ENCODE peak calls at places on chromosomes 3 and 15, in four cellular contexts. O, D, A and Z are unnamed samples.
A peak's percentile ranks its signal among the peaks of the same experiment; 100 is the strongest.

GRCh38 chr15:65595960-65596359 is 15.0 kb downstream of the INTS14 start:
- DNase-seq in O (peak; percentile 61), D (no peak), A (peak; percentile 58), Z (no peak)

GRCh38 chr3:153927107-153927506 is 194.1 kb upstream of the ARHGEF26 start:
- DNase-seq in O (no peak), D (no peak), A (peak; percentile 41), Z (peak; percentile 93)

GRCh38 chr15:63369296-63369695 is 12.3 kb downstream of the CA12 start:
- DNase-seq in O (peak; percentile 63), D (no peak), A (peak; percentile 55), Z (no peak)

GRCh38 chr3:149291178-149291577 is 42.3 kb downstream of the TM4SF18 start:
- DNase-seq in O (peak; percentile 30), D (no peak), A (peak; percentile 64), Z (no peak)

GRCh38 chr15:80550219-80550909 is 144.7 kb upstream of the ABHD17C start:
- DNase-seq in O (no peak), D (peak; percentile 93), A (no peak), Z (peak; percentile 100)

GRCh38 chr3:23017800-23018199 is 185.3 kb upstream of the UBE2E2 start:
- DNase-seq in O (no peak), D (peak; percentile 6), A (no peak), Z (peak; percentile 78)

GRCh38 chr15:80404719-80405553 is 754 bp downstream of the ARNT2 start:
- DNase-seq in O (peak; percentile 82), D (no peak), A (peak; percentile 67), Z (peak; percentile 36)

GRCh38 chr3:114365909-114366308 is 72.1 kb downstream of the TIGIT start:
- DNase-seq in O (no peak), D (no peak), A (no peak), Z (no peak)

GRCh38 chr3:124078978-124079911 is 87.3 kb upstream of the ROPN1 start:
- DNase-seq in O (no peak), D (peak; percentile 30), A (peak; percentile 79), Z (peak; percentile 64)

GRCh38 chr3:158395421-158395820 is 175.6 kb upstream of the MLF1 start:
- DNase-seq in O (no peak), D (no peak), A (no peak), Z (peak; percentile 64)

GRCh38 chr15:60883691-60884319 is 345.3 kb downstream of the RORA start:
- DNase-seq in O (no peak), D (no peak), A (no peak), Z (no peak)

GRCh38 chr15:52656412-52656811 is 22.8 kb downstream of the ATOSA start:
- DNase-seq in O (no peak), D (no peak), A (no peak), Z (no peak)

GRCh38 chr15:60534051-60534450 is 55.1 kb upstream of the ICE2 start:
- DNase-seq in O (no peak), D (no peak), A (no peak), Z (no peak)

GRCh38 chr3:141690366-141691072 is 47.6 kb upstream of the RNF7 start:
- DNase-seq in O (no peak), D (peak; percentile 2), A (no peak), Z (no peak)

GRCh38 chr3:93843981-93844380 is 129.7 kb downstream of the PROS1 start:
- DNase-seq in O (no peak), D (peak; percentile 91), A (peak; percentile 3), Z (peak; percentile 78)

GRCh38 chr15:69557340-69558137 is 104.9 kb downstream of the RPLP1 start:
- DNase-seq in O (no peak), D (peak; percentile 88), A (no peak), Z (peak; percentile 96)

GRCh38 chr3:40782086-40782721 is 257.4 kb downstream of the ZNF621 start:
- DNase-seq in O (peak; percentile 30), D (no peak), A (peak; percentile 29), Z (no peak)

GRCh38 chr3:25284249-25284648 is 143.8 kb upstream of the RARB start:
- DNase-seq in O (no peak), D (no peak), A (no peak), Z (no peak)

GRCh38 chr3:46858456-46858855 is 4.8 kb downstream of the MYL3 start:
- DNase-seq in O (peak; percentile 24), D (no peak), A (no peak), Z (no peak)

GRCh38 chr3:121943434-121943833 is 49.2 kb downstream of the SLC15A2 start:
- DNase-seq in O (no peak), D (no peak), A (no peak), Z (no peak)

GRCh38 chr15:65986416-65986815 is 117.1 kb downstream of the RAB11A start:
- DNase-seq in O (no peak), D (no peak), A (no peak), Z (no peak)

GRCh38 chr15:72758195-72758594 is 25.4 kb downstream of the ADPGK start:
- DNase-seq in O (no peak), D (peak; percentile 87), A (no peak), Z (peak; percentile 98)

GRCh38 chr15:41822471-41822870 is 5.4 kb upstream of the JMJD7 start:
- DNase-seq in O (no peak), D (no peak), A (no peak), Z (no peak)